ENCODE peak calls at places on chromosomes 3 and 15, in six cellular contexts. I, K, Q, O, B and E are unnamed samples.

GRCh38 chr15:40100133-40100946 is 8.3 kb downstream of the BMF start:
- DNase-seq in I (no peak), K (no peak), Q (no peak), O (no peak), B (no peak), E (no peak)

GRCh38 chr3:194995922-194996321 is 275.0 kb downstream of the XXYLT1 start:
- DNase-seq in I (no peak), K (no peak), Q (no peak), O (no peak), B (peak), E (no peak)

GRCh38 chr15:55250392-55250791 is 39.2 kb downstream of the RAB27A start:
- DNase-seq in I (no peak), K (no peak), Q (no peak), O (no peak), B (no peak), E (peak)

GRCh38 chr3:104510091-104510860 is 856.4 kb upstream of the ALCAM start:
- DNase-seq in I (no peak), K (no peak), Q (no peak), O (no peak), B (no peak), E (no peak)

GRCh38 chr3:94423566-94423965 is 360.7 kb downstream of the NSUN3 start:
- DNase-seq in I (no peak), K (no peak), Q (no peak), O (no peak), B (no peak), E (no peak)

GRCh38 chr15:97420116-97420515 is 540.4 kb upstream of the ARRDC4 start:
- DNase-seq in I (no peak), K (no peak), Q (no peak), O (no peak), B (no peak), E (no peak)

GRCh38 chr3:150083653-150084037 is 113.0 kb upstream of the PFN2 start:
- DNase-seq in I (no peak), K (no peak), Q (no peak), O (no peak), B (no peak), E (peak)

GRCh38 chr3:156497326-156497725 is 57.6 kb downstream of the SSR3 start:
- DNase-seq in I (no peak), K (no peak), Q (no peak), O (no peak), B (no peak), E (no peak)

GRCh38 chr3:123286308-123287023 is 84.7 kb downstream of the SEC22A start:
- DNase-seq in I (peak), K (no peak), Q (no peak), O (no peak), B (peak), E (no peak)

GRCh38 chr3:134590766-134591165 is 60.1 kb downstream of the KY start:
- DNase-seq in I (no peak), K (no peak), Q (no peak), O (no peak), B (no peak), E (no peak)